ENCODE peak calls at places on chromosomes 12 and 14, in six cellular contexts. Y is cardiac muscle cell, E is HCT116, I is right lobe of liver, O is GM23248, Q is cardiac fibroblast. T is an unnamed sample.

GRCh38 chr12:110262442-110263388 is 18.3 kb upstream of the ATP2A2 start:
- DNase-seq in Y (peak), E (no peak), I (no peak), O (no peak), Q (no peak), T (peak)

GRCh38 chr14:80202888-80203562 is 8.3 kb downstream of the DIO2 start:
- DNase-seq in Y (no peak), E (no peak), I (no peak), O (no peak), Q (peak), T (no peak)

GRCh38 chr14:75450381-75451276 is 22.8 kb downstream of the JDP2 start:
- DNase-seq in Y (no peak), E (no peak), I (peak), O (peak), Q (no peak), T (no peak)

GRCh38 chr12:27619308-27619707 is 76.9 kb upstream of the REP15 start:
- DNase-seq in Y (no peak), E (peak), I (no peak), O (peak), Q (peak), T (no peak)

GRCh38 chr12:9740109-9740750 is 7.3 kb upstream of the CLECL1 start:
- DNase-seq in Y (no peak), E (no peak), I (no peak), O (no peak), Q (no peak), T (no peak)

GRCh38 chr14:64841121-64841611 is 38.5 kb downstream of the SPTB start:
- DNase-seq in Y (peak), E (peak), I (no peak), O (peak), Q (peak), T (no peak)

GRCh38 chr12:73421832-73422231 is 1115.8 kb upstream of the ATXN7L3B start:
- DNase-seq in Y (no peak), E (no peak), I (no peak), O (peak), Q (peak), T (no peak)

GRCh38 chr12:17216156-17216555 is 610.2 kb upstream of the LMO3 start:
- DNase-seq in Y (no peak), E (no peak), I (no peak), O (no peak), Q (no peak), T (no peak)

GRCh38 chr14:90235179-90235976 is 21.0 kb upstream of the PSMC1 start:
- DNase-seq in Y (peak), E (peak), I (peak), O (peak), Q (peak), T (peak)

GRCh38 chr12:752673-753400 is 458 bp downstream of the WNK1 start:
- DNase-seq in Y (peak), E (no peak), I (peak), O (peak), Q (peak), T (peak)

GRCh38 chr12:62879691-62880090 is 55.3 kb downstream of the PPM1H start:
- DNase-seq in Y (no peak), E (no peak), I (no peak), O (no peak), Q (no peak), T (no peak)

GRCh38 chr12:66921151-66921550 is 242.3 kb upstream of the GRIP1 start:
- DNase-seq in Y (no peak), E (no peak), I (no peak), O (no peak), Q (no peak), T (no peak)

GRCh38 chr12:52975204-52975603 is 26.3 kb downstream of the KRT18 start:
- DNase-seq in Y (no peak), E (no peak), I (no peak), O (peak), Q (peak), T (no peak)

GRCh38 chr14:29321646-29322045 is 555.1 kb downstream of the FOXG1 start:
- DNase-seq in Y (no peak), E (no peak), I (no peak), O (peak), Q (peak), T (no peak)

GRCh38 chr14:53999061-53999488 is 42.5 kb upstream of the BMP4 start:
- DNase-seq in Y (peak), E (no peak), I (no peak), O (peak), Q (peak), T (peak)

GRCh38 chr14:54866588-54866987 is 36.0 kb downstream of the GCH1 start:
- DNase-seq in Y (no peak), E (no peak), I (no peak), O (peak), Q (peak), T (no peak)

GRCh38 chr12:109223868-109224267 is 85.2 kb downstream of the FOXN4 start:
- DNase-seq in Y (no peak), E (no peak), I (no peak), O (no peak), Q (no peak), T (no peak)

GRCh38 chr12:52007158-52007921 is 594 bp downstream of the TAMALIN start:
- DNase-seq in Y (no peak), E (no peak), I (no peak), O (peak), Q (no peak), T (no peak)

GRCh38 chr12:96354326-96354725 is 45.9 kb downstream of the CDK17 start:
- DNase-seq in Y (no peak), E (no peak), I (no peak), O (peak), Q (peak), T (no peak)

GRCh38 chr12:82047480-82047879 is 288.3 kb upstream of the PPFIA2 start:
- DNase-seq in Y (no peak), E (no peak), I (no peak), O (peak), Q (no peak), T (no peak)

GRCh38 chr12:22374499-22374898 is 40.0 kb upstream of the ST8SIA1 start:
- DNase-seq in Y (no peak), E (no peak), I (no peak), O (no peak), Q (no peak), T (no peak)

GRCh38 chr14:64218344-64219240 is 75.6 kb downstream of the ESR2 start:
- DNase-seq in Y (peak), E (no peak), I (no peak), O (no peak), Q (peak), T (no peak)

GRCh38 chr12:24012528-24012927 is 63.1 kb upstream of the SOX5 start:
- DNase-seq in Y (no peak), E (no peak), I (no peak), O (no peak), Q (peak), T (no peak)

GRCh38 chr12:55019784-55020183 is at the start of gene NEUROD4:
- DNase-seq in Y (peak), E (peak), I (peak), O (peak), Q (peak), T (peak)

GRCh38 chr14:89958966-89959365 is 3.2 kb downstream of the TDP1 start:
- DNase-seq in Y (no peak), E (no peak), I (no peak), O (no peak), Q (no peak), T (no peak)

GRCh38 chr12:104684884-104685283 is 228.1 kb downstream of the CHST11 start:
- DNase-seq in Y (no peak), E (no peak), I (no peak), O (peak), Q (no peak), T (no peak)

GRCh38 chr12:88166179-88166578 is 24.1 kb downstream of the TMTC3 start:
- DNase-seq in Y (no peak), E (no peak), I (no peak), O (no peak), Q (no peak), T (no peak)

GRCh38 chr12:80400591-80400991 is 43.4 kb upstream of the PTPRQ start:
- DNase-seq in Y (no peak), E (no peak), I (peak), O (no peak), Q (no peak), T (peak)

GRCh38 chr14:22836301-22837058 is at the start of gene MMP14:
- DNase-seq in Y (no peak), E (no peak), I (peak), O (peak), Q (peak), T (no peak)

GRCh38 chr14:70660967-70661871 is 19.5 kb downstream of the TTC9 start:
- DNase-seq in Y (no peak), E (no peak), I (no peak), O (no peak), Q (no peak), T (no peak)

GRCh38 chr12:92108651-92109050 is 37.0 kb downstream of the BTG1 start:
- DNase-seq in Y (peak), E (no peak), I (no peak), O (peak), Q (peak), T (no peak)

GRCh38 chr14:53640695-53641094 is 315.9 kb downstream of the BMP4 start:
- DNase-seq in Y (no peak), E (no peak), I (no peak), O (no peak), Q (peak), T (no peak)

GRCh38 chr12:28202374-28203130 is 12.3 kb downstream of the CCDC91 start:
- DNase-seq in Y (no peak), E (no peak), I (no peak), O (no peak), Q (no peak), T (no peak)

GRCh38 chr12:62802981-62803380 is 132.0 kb downstream of the PPM1H start:
- DNase-seq in Y (no peak), E (no peak), I (no peak), O (no peak), Q (peak), T (no peak)

GRCh38 chr12:113092478-113093408 is 36.2 kb downstream of the DTX1 start:
- DNase-seq in Y (peak), E (no peak), I (no peak), O (peak), Q (peak), T (peak)

GRCh38 chr14:77098470-77099353 is 654 bp downstream of the CIPC start:
- DNase-seq in Y (peak), E (no peak), I (peak), O (peak), Q (no peak), T (peak)

GRCh38 chr12:90090929-90091651 is 382.5 kb upstream of the ATP2B1 start:
- DNase-seq in Y (peak), E (peak), I (no peak), O (peak), Q (peak), T (no peak)

GRCh38 chr14:24367506-24368214 is at the start of gene NFATC4:
- DNase-seq in Y (peak), E (peak), I (no peak), O (peak), Q (peak), T (no peak)

GRCh38 chr14:95174184-95174804 is 17.0 kb upstream of the DICER1 start:
- DNase-seq in Y (no peak), E (no peak), I (no peak), O (peak), Q (peak), T (no peak)

GRCh38 chr12:69703146-69703642 is 4.1 kb upstream of the BEST3 start:
- DNase-seq in Y (no peak), E (no peak), I (no peak), O (no peak), Q (no peak), T (no peak)

GRCh38 chr14:49479432-49479831 is 106.7 kb downstream of the RPS29 start:
- DNase-seq in Y (no peak), E (no peak), I (no peak), O (peak), Q (no peak), T (no peak)

GRCh38 chr14:49478784-49479183 is 107.4 kb downstream of the RPS29 start:
- DNase-seq in Y (no peak), E (no peak), I (no peak), O (no peak), Q (no peak), T (no peak)

GRCh38 chr14:49477576-49477975 is 108.6 kb downstream of the RPS29 start:
- DNase-seq in Y (no peak), E (no peak), I (no peak), O (no peak), Q (no peak), T (no peak)

GRCh38 chr14:49481099-49481498 is 105.1 kb downstream of the RPS29 start:
- DNase-seq in Y (no peak), E (no peak), I (no peak), O (no peak), Q (no peak), T (no peak)

DNA sequence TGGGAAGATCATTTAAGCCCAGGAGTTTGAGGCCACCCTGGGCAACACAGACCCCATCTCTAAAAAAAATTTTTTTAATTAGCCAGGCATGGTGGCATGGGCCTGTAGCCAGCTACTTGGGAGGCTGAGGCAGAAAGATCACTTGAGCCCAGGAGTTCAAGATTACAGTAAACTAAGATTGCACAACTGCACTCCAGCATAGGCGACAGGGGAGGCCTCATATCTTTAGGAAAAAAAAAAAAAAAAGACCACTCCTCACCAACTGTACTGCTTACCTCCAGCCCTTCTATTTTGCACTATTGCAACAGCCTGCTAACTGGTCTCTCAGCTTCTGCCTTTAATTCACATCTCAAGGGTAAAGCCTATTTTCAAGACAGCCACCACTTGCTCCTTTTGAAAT is 106.1 kb downstream of the RPS29 start:
- DNase-seq in Y (no peak), E (no peak), I (no peak), O (no peak), Q (no peak), T (no peak)
- H3K4me3 ChIP-seq in Y (no peak), E (no peak), I (no peak), O (no peak), Q (no peak), T (no peak)

DNA sequence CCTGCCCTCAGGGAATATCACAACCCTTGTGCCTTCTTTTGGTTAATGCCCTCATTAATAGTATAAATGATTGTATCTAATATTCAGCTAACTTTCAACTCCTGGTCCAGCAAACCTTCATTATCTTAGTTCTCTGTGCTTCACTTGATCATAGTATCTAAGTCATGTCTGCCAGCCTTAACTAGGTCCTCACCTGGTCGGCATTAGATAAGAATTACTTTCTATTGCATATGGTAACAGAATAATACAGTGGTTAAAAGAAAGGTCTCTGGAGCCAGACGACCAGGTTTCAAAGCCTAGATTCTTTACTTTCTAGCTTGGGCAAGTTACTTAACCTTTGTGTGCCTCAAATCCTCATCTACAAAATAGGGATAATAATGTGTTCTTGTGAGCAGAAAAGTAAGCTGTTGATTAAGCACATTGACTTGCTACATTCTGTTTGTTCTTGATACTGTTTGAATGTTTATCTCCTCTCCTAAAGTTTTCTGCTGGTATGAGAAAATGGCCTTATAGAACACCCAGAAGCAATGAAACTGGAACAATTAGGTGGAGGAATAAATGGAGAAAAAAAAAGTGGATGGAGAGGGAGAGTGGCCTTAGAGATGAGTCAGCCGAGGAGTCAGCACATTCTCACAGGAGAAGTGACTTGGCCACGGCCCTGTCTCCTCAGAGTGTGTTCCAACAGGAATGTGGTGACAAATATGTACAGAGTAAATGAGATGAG is 176.1 kb downstream of the SLC25A21 start:
- DNase-seq in Y (no peak), E (no peak), I (no peak), O (peak), Q (peak), T (no peak)
- H3K4me3 ChIP-seq in Y (no peak), E (no peak), I (no peak), O (no peak), Q (no peak), T (no peak)

DNA sequence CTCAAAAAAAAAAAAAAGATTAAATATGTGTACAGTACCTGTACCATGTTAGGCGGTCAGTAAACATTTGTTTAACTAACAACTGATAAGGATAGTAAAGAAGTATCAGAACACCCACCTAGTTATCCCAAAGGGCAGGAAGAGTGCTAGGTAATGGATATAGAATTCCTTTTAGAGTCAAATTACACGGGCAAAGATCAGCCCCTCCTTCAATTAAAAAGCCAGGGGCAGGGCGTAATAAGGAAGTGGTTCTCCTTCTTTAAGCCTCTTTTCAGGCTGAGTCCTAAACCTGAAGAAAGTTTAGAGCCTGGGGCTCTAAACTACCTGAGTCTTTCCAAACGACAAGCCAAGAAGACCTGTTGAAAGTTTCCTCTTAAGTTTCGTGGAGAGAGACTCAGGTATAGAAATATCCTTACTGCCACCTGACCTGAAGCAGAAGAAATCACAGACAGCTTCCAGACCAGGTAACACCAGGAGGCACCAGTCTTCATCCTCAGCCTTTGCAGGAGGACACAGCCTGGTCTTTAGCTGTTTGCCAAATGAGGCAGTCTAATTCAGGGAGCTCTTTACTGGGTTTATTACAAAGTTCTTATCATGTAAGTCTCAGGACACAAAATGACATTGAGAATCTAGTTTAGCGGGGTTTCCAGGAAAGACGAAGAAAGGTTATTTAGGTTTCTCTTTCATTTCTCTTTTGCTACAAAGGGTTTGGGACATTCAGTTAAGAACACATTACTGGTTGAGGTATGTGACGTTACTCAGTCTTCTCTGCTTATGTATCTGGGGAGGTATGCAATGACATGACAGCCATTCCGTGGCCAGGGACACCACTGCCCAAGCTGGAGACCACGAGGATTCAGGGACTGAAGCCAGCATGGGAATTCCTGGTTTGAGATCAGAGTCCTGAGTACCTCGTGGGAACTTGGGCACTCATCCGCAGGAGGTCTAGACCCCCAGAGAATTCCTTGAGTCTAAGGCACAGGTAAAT is at the start of gene BCL2L14:
- DNase-seq in Y (no peak), E (no peak), I (no peak), O (peak), Q (no peak), T (no peak)
- H3K4me3 ChIP-seq in Y (no peak), E (no peak), I (peak), O (no peak), Q (no peak), T (peak)

GRCh38 chr14:91834571-91834970 is 32.8 kb downstream of the TC2N start:
- DNase-seq in Y (no peak), E (no peak), I (no peak), O (no peak), Q (no peak), T (no peak)
- H3K4me3 ChIP-seq in Y (no peak), E (no peak), I (no peak), O (no peak), Q (no peak), T (peak)

GRCh38 chr12:47020211-47020821 is 59.1 kb upstream of the PCED1B start:
- DNase-seq in Y (no peak), E (no peak), I (no peak), O (no peak), Q (no peak), T (no peak)
- H3K4me3 ChIP-seq in Y (no peak), E (no peak), I (no peak), O (no peak), Q (no peak), T (no peak)

GRCh38 chr12:118373628-118374027 is 921 bp upstream of the TAOK3 start:
- DNase-seq in Y (no peak), E (no peak), I (no peak), O (no peak), Q (no peak), T (no peak)
- H3K4me3 ChIP-seq in Y (peak), E (peak), I (peak), O (peak), Q (peak), T (peak)

GRCh38 chr14:104755621-104756020 is 2.7 kb downstream of the SIVA1 start:
- DNase-seq in Y (no peak), E (no peak), I (no peak), O (no peak), Q (no peak), T (no peak)
- H3K4me3 ChIP-seq in Y (no peak), E (no peak), I (no peak), O (no peak), Q (no peak), T (no peak)

DNA sequence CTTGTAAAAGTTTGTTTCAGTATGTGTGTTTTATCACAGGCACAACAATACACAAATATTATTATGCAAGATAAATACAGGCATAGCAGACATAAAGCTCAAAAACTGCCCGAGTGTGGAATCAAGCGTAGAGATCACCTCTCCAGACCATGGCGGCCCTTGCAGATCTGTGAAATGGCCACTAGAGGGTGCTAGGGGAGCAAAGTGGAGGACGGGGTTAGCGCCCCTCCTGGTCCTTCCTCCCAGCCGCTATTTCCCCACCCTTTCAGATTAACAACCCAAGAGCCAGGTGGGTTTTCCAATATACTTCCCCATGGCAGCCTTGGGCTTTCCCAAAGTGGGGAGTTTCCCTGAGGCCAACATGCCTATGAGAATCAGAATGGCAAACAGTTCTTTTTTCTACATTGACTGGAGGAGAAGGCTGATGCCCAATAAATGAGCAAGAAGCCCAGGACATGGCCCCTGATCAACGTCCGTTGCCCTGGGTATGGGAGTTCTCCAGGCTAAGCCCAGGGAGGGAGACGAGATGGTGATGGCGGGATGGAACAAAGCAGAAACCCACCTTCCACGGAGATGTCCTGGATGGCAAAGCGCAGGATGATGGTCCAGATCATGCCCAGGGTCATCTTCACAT is 67.4 kb downstream of the ACTN1 start:
- DNase-seq in Y (peak), E (peak), I (no peak), O (peak), Q (peak), T (no peak)
- H3K4me3 ChIP-seq in Y (no peak), E (no peak), I (no peak), O (no peak), Q (no peak), T (no peak)

GRCh38 chr12:11653215-11653753 is 3.8 kb downstream of the ETV6 start:
- DNase-seq in Y (no peak), E (no peak), I (no peak), O (peak), Q (peak), T (no peak)
- H3K4me3 ChIP-seq in Y (no peak), E (no peak), I (no peak), O (peak), Q (peak), T (peak)